ENCODE peak calls at places on chromosomes 12 and 14, in six cellular contexts. H is upper lobe of right lung; F is CD8-positive, alpha-beta memory T cell; I is tibial artery; M is effector memory CD4-positive, alpha-beta T cell; G is Panc1. K is an unnamed sample.

GRCh38 chr12:42794811-42795210 is 205.3 kb upstream of the PRICKLE1 start:
- DNase-seq in H (no peak), F (no peak), I (no peak), M (no peak), G (no peak), K (no peak)

GRCh38 chr12:91778091-91778819 is 367.4 kb downstream of the BTG1 start:
- DNase-seq in H (no peak), F (no peak), I (no peak), M (no peak), G (no peak), K (no peak)

GRCh38 chr12:53005215-53005985 is 856 bp upstream of the EIF4B start:
- DNase-seq in H (peak; percentile 68), F (no peak), I (no peak), M (peak; percentile 1), G (no peak), K (peak; percentile 51)

GRCh38 chr12:75190846-75191245 is 18.8 kb downstream of the KCNC2 start:
- DNase-seq in H (no peak), F (no peak), I (no peak), M (no peak), G (no peak), K (no peak)

GRCh38 chr12:62604856-62605255 is 138.2 kb downstream of the MON2 start:
- DNase-seq in H (no peak), F (no peak), I (no peak), M (peak; percentile 15), G (no peak), K (no peak)

GRCh38 chr12:122203301-122203967 is at the start of gene B3GNT4:
- DNase-seq in H (peak; percentile 88), F (peak; percentile 76), I (peak; percentile 68), M (peak; percentile 65), G (no peak), K (peak; percentile 77)

GRCh38 chr14:64700894-64701293 is 3.3 kb upstream of the PLEKHG3 start:
- DNase-seq in H (no peak), F (no peak), I (no peak), M (no peak), G (no peak), K (no peak)

GRCh38 chr12:111309584-111309983 is 59.3 kb downstream of the PHETA1 start:
- DNase-seq in H (no peak), F (no peak), I (no peak), M (no peak), G (no peak), K (no peak)

GRCh38 chr14:35420036-35420811 is 15.7 kb upstream of the NFKBIA start:
- DNase-seq in H (no peak), F (no peak), I (no peak), M (no peak), G (no peak), K (no peak)

GRCh38 chr12:13094349-13094748 is 9.1 kb downstream of the GSG1 start:
- DNase-seq in H (no peak), F (no peak), I (no peak), M (no peak), G (no peak), K (no peak)

GRCh38 chr12:116361404-116362223 is 84.1 kb upstream of the MED13L start:
- DNase-seq in H (no peak), F (no peak), I (no peak), M (no peak), G (no peak), K (no peak)

GRCh38 chr14:71319646-71320045 is 412.4 kb downstream of the PCNX1 start:
- DNase-seq in H (no peak), F (no peak), I (no peak), M (peak; percentile 0), G (peak; percentile 4), K (no peak)

GRCh38 chr14:101862177-101862576 is 100.7 kb downstream of the PPP2R5C start:
- DNase-seq in H (no peak), F (no peak), I (no peak), M (no peak), G (no peak), K (no peak)

GRCh38 chr14:36510078-36510799 is 9.8 kb downstream of the NKX2-1 start:
- DNase-seq in H (peak; percentile 77), F (no peak), I (no peak), M (no peak), G (no peak), K (peak; percentile 72)

GRCh38 chr14:78188882-78189281 is 18.7 kb downstream of the NRXN3 start:
- DNase-seq in H (no peak), F (no peak), I (no peak), M (no peak), G (no peak), K (no peak)

GRCh38 chr14:94575730-94576585 is 5.3 kb upstream of the SERPINA5 start:
- DNase-seq in H (no peak), F (no peak), I (peak; percentile 53), M (no peak), G (no peak), K (no peak)

GRCh38 chr12:95949801-95950206 is 6.7 kb downstream of the AMDHD1 start:
- DNase-seq in H (no peak), F (no peak), I (no peak), M (no peak), G (no peak), K (no peak)

GRCh38 chr12:92275443-92276154 is 130.0 kb upstream of the BTG1 start:
- DNase-seq in H (no peak), F (no peak), I (no peak), M (no peak), G (no peak), K (no peak)

GRCh38 chr12:104738371-104738710 is 219.7 kb downstream of the SLC41A2 start:
- DNase-seq in H (no peak), F (no peak), I (no peak), M (no peak), G (no peak), K (no peak)

GRCh38 chr12:2640709-2641108 is 154.1 kb upstream of the FKBP4 start:
- DNase-seq in H (peak; percentile 64), F (no peak), I (peak; percentile 94), M (no peak), G (peak; percentile 28), K (no peak)

GRCh38 chr12:46219892-46220655 is 48.8 kb downstream of the SLC38A1 start:
- DNase-seq in H (no peak), F (peak; percentile 90), I (no peak), M (peak; percentile 70), G (no peak), K (no peak)

GRCh38 chr12:2855546-2855945 is 1.3 kb downstream of the TEX52 start:
- DNase-seq in H (no peak), F (no peak), I (no peak), M (no peak), G (no peak), K (no peak)

GRCh38 chr14:30550335-30550734 is 8.6 kb upstream of the G2E3 start:
- DNase-seq in H (no peak), F (no peak), I (no peak), M (no peak), G (no peak), K (no peak)

DNA sequence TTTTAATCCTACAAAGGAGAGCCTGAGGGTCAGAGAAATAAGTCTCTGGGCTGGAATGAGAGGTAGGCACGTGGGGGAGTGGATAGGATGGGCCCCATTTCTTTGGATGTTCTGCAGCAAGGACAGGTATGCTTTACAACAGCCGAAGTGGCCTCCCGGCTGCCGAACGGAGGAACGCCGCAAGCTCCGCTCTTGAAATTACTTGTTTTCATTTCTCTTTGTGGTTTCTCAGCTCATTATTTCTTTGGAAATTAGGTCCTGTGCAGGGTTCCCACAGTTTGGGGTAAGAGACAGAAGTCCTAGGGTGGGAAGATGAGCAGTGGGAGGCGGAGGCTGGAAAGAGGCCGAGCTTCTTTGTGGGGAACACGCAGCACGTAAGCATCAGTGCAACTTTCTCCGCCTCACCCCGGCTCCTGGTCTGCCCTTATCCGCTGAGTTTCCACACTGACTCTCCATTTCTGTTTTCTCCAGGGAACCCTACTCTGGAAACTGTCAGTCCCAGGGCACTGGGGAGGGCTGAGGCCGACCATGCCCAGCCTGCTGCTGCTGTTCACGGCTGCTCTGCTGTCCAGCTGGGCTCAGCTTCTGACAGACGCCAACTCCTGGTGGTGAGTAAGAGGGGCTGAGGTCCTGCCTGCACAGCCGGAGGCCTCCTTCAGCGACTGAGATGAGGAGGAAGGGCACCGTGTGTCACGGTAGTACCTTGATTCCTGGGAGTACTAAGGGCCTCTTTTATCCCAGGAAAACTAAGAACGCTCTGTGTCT is 2.0 kb downstream of the WNT5B start:
- DNase-seq in H (no peak), F (no peak), I (no peak), M (no peak), G (no peak), K (no peak)
- H3K4me3 ChIP-seq in H (peak overlapping the region; percentile 51), F (peak overlapping the region; percentile 45), I (peak overlapping the region; percentile 56), M (peak overlapping the region; percentile 48), G (no peak overlapping the region), K (peak overlapping the region; percentile 58)

GRCh38 chr12:57130941-57131340 is 2.7 kb downstream of the LRP1 start:
- DNase-seq in H (no peak), F (peak; percentile 16), I (no peak), M (no peak), G (no peak), K (no peak)

GRCh38 chr12:57128519-57129247 is 400 bp downstream of the LRP1 start:
- DNase-seq in H (no peak), F (no peak), I (no peak), M (no peak), G (no peak), K (no peak)

GRCh38 chr12:57127710-57128518 is at the start of gene LRP1:
- DNase-seq in H (peak; percentile 93), F (peak; percentile 85), I (peak; percentile 95), M (peak; percentile 70), G (peak; percentile 22), K (peak; percentile 87)

GRCh38 chr12:57127101-57127709 is 1.1 kb upstream of the LRP1 start:
- DNase-seq in H (peak; percentile 89), F (peak; percentile 57), I (peak; percentile 96), M (peak; percentile 16), G (no peak), K (peak; percentile 86)

GRCh38 chr12:57129311-57130288 is 1.3 kb downstream of the LRP1 start:
- DNase-seq in H (no peak), F (peak; percentile 39), I (no peak), M (no peak), G (no peak), K (no peak)
- H3K27ac ChIP-seq in H (peak overlapping the region; percentile 92), F (no peak overlapping the region), I (peak overlapping the region; percentile 95), M (no peak overlapping the region), G (no peak overlapping the region), K (peak overlapping the region; percentile 92)

GRCh38 chr14:22836301-22837058 is at the start of gene MMP14:
- DNase-seq in H (no peak), F (no peak), I (peak; percentile 97), M (no peak), G (no peak), K (peak; percentile 59)

GRCh38 chr14:22837059-22837749 is 819 bp downstream of the MMP14 start:
- DNase-seq in H (peak; percentile 84), F (no peak), I (peak; percentile 88), M (no peak), G (no peak), K (peak; percentile 72)

GRCh38 chr14:22837750-22838538 is 1.6 kb downstream of the MMP14 start:
- DNase-seq in H (no peak), F (no peak), I (peak; percentile 94), M (no peak), G (no peak), K (peak; percentile 46)

GRCh38 chr14:22839159-22839779 is 2.9 kb downstream of the MMP14 start:
- DNase-seq in H (no peak), F (no peak), I (peak; percentile 90), M (no peak), G (no peak), K (peak; percentile 41)

GRCh38 chr14:22838631-22839041 is 2.3 kb downstream of the MMP14 start:
- DNase-seq in H (no peak), F (no peak), I (no peak), M (no peak), G (no peak), K (peak; percentile 46)
- H3K4me3 ChIP-seq in H (peak overlapping the region; percentile 89), F (no peak overlapping the region), I (peak overlapping the region; percentile 85), M (no peak overlapping the region), G (no peak overlapping the region), K (peak overlapping the region; percentile 87)

GRCh38 chr12:47973870-47974269 is 10.5 kb downstream of the TMEM106C start:
- DNase-seq in H (no peak), F (no peak), I (no peak), M (no peak), G (no peak), K (no peak)
- H3K27ac ChIP-seq in H (no peak overlapping the region), F (no peak overlapping the region), I (no peak overlapping the region), M (no peak overlapping the region), G (no peak overlapping the region), K (no peak overlapping the region)

K was measured in lower lobe of right lung.